ENCODE peak calls at places on chromosomes 4 and X, in nine cellular contexts. A is NCI-H460, E is HL-60, Y is memory B cell, F is NCI-H510A treated with DMSO at 0.1 percent for 48 hours, T is psoas muscle, K is H9, M is LNCaP clone FGC, L is G401. P is an unnamed sample.

GRCh38 chrX:120752431-120753128 is 122.7 kb upstream of the C1GALT1C1 start:
- DNase-seq in A (no peak), E (no peak), Y (no peak), F (peak), T (no peak), K (no peak), M (no peak), L (no peak), P (no peak)

GRCh38 chrX:13662537-13662841 is 9.5 kb downstream of the TCEANC start:
- DNase-seq in A (no peak), E (no peak), Y (no peak), F (no peak), T (no peak), K (no peak), M (no peak), L (no peak), P (no peak)

GRCh38 chr4:114773341-114773740 is 174.7 kb downstream of the UGT8 start:
- DNase-seq in A (no peak), E (no peak), Y (no peak), F (no peak), T (no peak), K (no peak), M (no peak), L (no peak), P (no peak)

GRCh38 chr4:146333187-146333894 is 119.0 kb downstream of the REELD1 start:
- DNase-seq in A (no peak), E (no peak), Y (no peak), F (peak), T (no peak), K (no peak), M (peak), L (no peak), P (no peak)

GRCh38 chr4:141057582-141057981 is 75.7 kb downstream of the RNF150 start:
- DNase-seq in A (no peak), E (no peak), Y (no peak), F (no peak), T (no peak), K (no peak), M (no peak), L (no peak), P (no peak)

GRCh38 chr4:15753786-15754185 is 24.3 kb upstream of the CD38 start:
- DNase-seq in A (no peak), E (no peak), Y (no peak), F (no peak), T (peak), K (no peak), M (no peak), L (no peak), P (no peak)

GRCh38 chr4:8280876-8281440 is 11.4 kb downstream of the HTRA3 start:
- DNase-seq in A (no peak), E (no peak), Y (no peak), F (no peak), T (no peak), K (no peak), M (no peak), L (no peak), P (no peak)

GRCh38 chr4:169252339-169253086 is 18.2 kb downstream of the SH3RF1 start:
- DNase-seq in A (no peak), E (no peak), Y (no peak), F (no peak), T (no peak), K (no peak), M (no peak), L (no peak), P (no peak)

GRCh38 chr4:163679189-163679588 is 184.7 kb downstream of the TMA16 start:
- DNase-seq in A (peak), E (no peak), Y (no peak), F (no peak), T (no peak), K (no peak), M (peak), L (peak), P (no peak)

P was measured in stimulated activated naive B cell treated with anti-CD40 and anti-IgM and Interleukin-4, amounts not matched to agents 10 μg/mL and 1 μg/mL and 100 μg/mL, for 72 hours.